ENCODE peak calls at places on chromosomes 16 and 17, in six cellular contexts. J is activated CD4-positive, CD25-positive, alpha-beta regulatory T cell treated with anti-CD3 and anti-CD28 coated beads, Interleukin-2, amount 50 U/mL, for 16 hours; A is ACHN; I is activated CD4-positive, alpha-beta memory T cell treated with anti-CD3 and anti-CD28 coated beads for 36 hours; O is nephron progenitor cell; K is astrocyte of the spinal cord. R is an unnamed sample.

GRCh38 chr17:82458885-82459424 is 414 bp downstream of the NARF start:
- DNase-seq in I (peak), A (peak), K (peak), J (no peak), O (peak), R (peak)

GRCh38 chr16:23699100-23699499 is 13.9 kb downstream of the ERN2 start:
- DNase-seq in A (no peak), I (peak), K (no peak), J (no peak), O (no peak), R (no peak)

GRCh38 chr16:24681793-24682192 is 47.7 kb upstream of the TNRC6A start:
- DNase-seq in A (no peak), J (no peak), K (no peak), I (no peak), O (no peak), R (no peak)

GRCh38 chr17:29565643-29566472 is 979 bp downstream of the ABHD15 start:
- DNase-seq in K (no peak), A (no peak), I (peak), J (no peak), O (peak), R (peak)

GRCh38 chr16:57634171-57634570 is 5.7 kb downstream of the ADGRG1 start:
- DNase-seq in I (no peak), J (no peak), O (no peak), A (peak), K (no peak), R (no peak)

GRCh38 chr16:57620316-57621231 is 7.9 kb upstream of the ADGRG1 start:
- DNase-seq in A (no peak), J (no peak), O (no peak), K (no peak), I (no peak), R (peak)

GRCh38 chr17:58187675-58188074 is 4.9 kb upstream of the EPX start:
- DNase-seq in A (no peak), O (no peak), K (no peak), I (no peak), J (no peak), R (no peak)

GRCh38 chr17:80955673-80956306 is 35.9 kb upstream of the CHMP6 start:
- DNase-seq in A (no peak), K (no peak), I (no peak), J (no peak), O (no peak), R (no peak)

GRCh38 chr17:44331249-44331760 is 6.7 kb upstream of the SLC25A39 start:
- DNase-seq in K (peak), A (peak), I (peak), O (peak), J (peak), R (peak)

GRCh38 chr17:50382931-50383330 is 9.9 kb downstream of the EME1 start:
- DNase-seq in K (no peak), I (no peak), J (no peak), A (no peak), O (no peak), R (no peak)

GRCh38 chr17:56902350-56902749 is 11.5 kb downstream of the TRIM25 start:
- DNase-seq in O (no peak), I (no peak), J (no peak), K (peak), A (peak), R (no peak)

GRCh38 chr16:84532299-84532724 is 27.9 kb upstream of the MEAK7 start:
- DNase-seq in I (no peak), J (no peak), A (peak), O (no peak), K (peak), R (no peak)

GRCh38 chr16:72664122-72664479 is 383.8 kb downstream of the ZFHX3 start:
- DNase-seq in O (no peak), K (no peak), A (peak), I (no peak), J (no peak), R (peak)

GRCh38 chr16:56832768-56833167 is 32.2 kb upstream of the SLC12A3 start:
- DNase-seq in K (no peak), I (no peak), O (no peak), A (no peak), J (no peak), R (no peak)

GRCh38 chr16:89222931-89223330 is 5.4 kb downstream of the ZNF778 start:
- DNase-seq in A (no peak), O (no peak), J (no peak), K (no peak), I (no peak), R (no peak)

GRCh38 chr16:85641776-85642176 is 28.7 kb downstream of the GSE1 start:
- DNase-seq in I (no peak), A (no peak), O (no peak), K (no peak), J (no peak), R (peak)

GRCh38 chr17:79890706-79891105 is 51.5 kb upstream of the CBX4 start:
- DNase-seq in K (no peak), I (no peak), O (no peak), J (no peak), A (no peak), R (no peak)

GRCh38 chr17:31935512-31935911 is 1.3 kb upstream of the SUZ12 start:
- DNase-seq in J (no peak), I (no peak), A (no peak), O (no peak), K (no peak), R (no peak)

GRCh38 chr16:15643453-15644305 is 725 bp upstream of the MARF1 start:
- DNase-seq in J (no peak), K (peak), I (peak), O (peak), A (peak), R (peak)

GRCh38 chr16:85245307-85246172 is 133.3 kb upstream of the CIBAR2 start:
- DNase-seq in O (peak), K (peak), J (peak), I (peak), A (peak), R (peak)

GRCh38 chr17:18084256-18084655 is 3.5 kb upstream of the DRG2 start:
- DNase-seq in A (no peak), O (no peak), I (no peak), J (no peak), K (no peak), R (no peak)

GRCh38 chr17:71237903-71238538 is 882.8 kb upstream of the SOX9 start:
- DNase-seq in I (no peak), A (peak), O (no peak), K (peak), J (no peak), R (peak)

GRCh38 chr16:82111944-82112343 is 58.1 kb downstream of the MPHOSPH6 start:
- DNase-seq in J (no peak), O (no peak), I (no peak), A (no peak), K (no peak), R (peak)

GRCh38 chr16:85445779-85446222 is 167.3 kb upstream of the GSE1 start:
- DNase-seq in K (no peak), I (no peak), O (no peak), A (no peak), J (no peak), R (peak)

GRCh38 chr17:32479074-32479617 is 7.6 kb upstream of the CDK5R1 start:
- DNase-seq in O (no peak), K (no peak), J (no peak), I (no peak), A (no peak), R (no peak)

GRCh38 chr16:55389426-55390073 is 65.5 kb downstream of the IRX6 start:
- DNase-seq in I (no peak), J (no peak), O (no peak), A (no peak), K (no peak), R (no peak)

GRCh38 chr17:336110-337021 is 16.2 kb downstream of the RPH3AL start:
- DNase-seq in I (peak), A (no peak), J (no peak), O (no peak), K (no peak), R (peak)

GRCh38 chr17:41588126-41588810 is 1.6 kb upstream of the KRT14 start:
- DNase-seq in A (no peak), O (no peak), J (no peak), I (no peak), K (no peak), R (no peak)

GRCh38 chr16:83137894-83138293 is 511.1 kb downstream of the CDH13 start:
- DNase-seq in K (no peak), J (no peak), O (no peak), I (no peak), A (no peak), R (no peak)

GRCh38 chr17:38329808-38330730 is 13.7 kb downstream of the GPR179 start:
- DNase-seq in O (no peak), K (no peak), J (no peak), I (no peak), A (no peak), R (no peak)

GRCh38 chr16:9185396-9185795 is 94.0 kb downstream of the HAPSTR1 start:
- DNase-seq in I (no peak), A (no peak), K (no peak), J (no peak), O (no peak), R (no peak)

GRCh38 chr17:30299000-30299399 is 7.3 kb upstream of the BLMH start:
- DNase-seq in I (no peak), K (peak), A (peak), J (no peak), O (no peak), R (peak)

GRCh38 chr16:65572156-65572555 is 450.3 kb upstream of the CDH11 start:
- DNase-seq in J (no peak), A (no peak), O (no peak), I (no peak), K (peak), R (no peak)

GRCh38 chr17:19703776-19704371 is 12.5 kb downstream of the SLC47A2 start:
- DNase-seq in K (no peak), O (no peak), A (no peak), I (no peak), J (no peak), R (no peak)